ENCODE peak calls at places on chromosomes 4 and X, in ten cellular contexts. R, X, M, V, D, G, L, T, K and N are unnamed samples.
A peak's percentile ranks its signal among the peaks of the same experiment; 100 is the strongest.

GRCh38 chr4:52914051-52914605 is 52.0 kb downstream of the RASL11B start:
- DNase-seq in D (no peak), T (no peak), M (peak; percentile 35), V (no peak), X (no peak), K (no peak), L (no peak), G (no peak), R (peak; percentile 66), N (no peak)

GRCh38 chrX:3175659-3176438 is 134.6 kb downstream of the ARSF start:
- DNase-seq in R (peak; percentile 70), K (no peak), V (no peak), G (no peak), L (no peak), M (peak; percentile 57), T (no peak), X (no peak), D (no peak), N (no peak)

GRCh38 chrX:153700376-153700945 is 12.7 kb downstream of the SLC6A8 start:
- DNase-seq in X (no peak), R (no peak), M (peak; percentile 13), D (no peak), L (no peak), G (peak; percentile 50), K (no peak), V (no peak), T (no peak), N (no peak)

GRCh38 chrX:76279007-76279406 is 106.1 kb downstream of the PBDC1 start:
- DNase-seq in M (peak; percentile 52), X (no peak), K (no peak), G (no peak), D (peak; percentile 66), L (peak; percentile 62), R (peak; percentile 36), T (no peak), V (no peak), N (peak; percentile 19)

GRCh38 chr4:67668315-67668714 is 32.6 kb downstream of the UBA6 start:
- DNase-seq in M (no peak), X (no peak), K (no peak), R (no peak), L (no peak), D (no peak), V (no peak), T (no peak), G (no peak), N (no peak)

GRCh38 chrX:9352683-9353430 is 112.0 kb upstream of the TBL1X start:
- DNase-seq in V (peak; percentile 65), D (peak; percentile 4), G (no peak), K (no peak), L (peak; percentile 28), X (no peak), R (peak; percentile 65), T (no peak), M (peak; percentile 90), N (no peak)

GRCh38 chr4:128379860-128380259 is 92.2 kb upstream of the PGRMC2 start:
- DNase-seq in V (peak; percentile 57), G (peak; percentile 60), M (peak; percentile 31), D (peak; percentile 37), L (peak; percentile 36), K (no peak), R (peak; percentile 42), X (peak; percentile 26), T (no peak), N (no peak)

GRCh38 chr4:8874003-8874895 is 2.6 kb upstream of the HMX1 start:
- DNase-seq in K (no peak), D (no peak), M (no peak), R (no peak), G (peak; percentile 46), T (no peak), L (no peak), V (no peak), X (no peak), N (no peak)

GRCh38 chrX:148601034-148601433 is 100.6 kb downstream of the AFF2 start:
- DNase-seq in X (no peak), D (no peak), K (no peak), L (no peak), T (no peak), M (peak; percentile 31), R (peak; percentile 25), G (no peak), V (no peak), N (no peak)

GRCh38 chrX:43809463-43809862 is 72.8 kb downstream of the MAOB start:
- DNase-seq in M (no peak), V (no peak), D (no peak), K (no peak), G (no peak), R (peak; percentile 1), T (no peak), L (no peak), X (no peak), N (no peak)

GRCh38 chrX:10833299-10834169 is 213.1 kb upstream of the MID1 start:
- DNase-seq in T (no peak), G (peak; percentile 64), R (peak; percentile 17), D (no peak), V (peak; percentile 60), K (no peak), L (peak; percentile 62), M (no peak), X (no peak), N (no peak)

GRCh38 chrX:150200820-150201287 is 162.3 kb upstream of the MAMLD1 start:
- DNase-seq in T (no peak), X (peak; percentile 70), K (no peak), G (no peak), M (peak; percentile 100), D (peak; percentile 71), R (peak; percentile 98), V (peak; percentile 87), L (peak; percentile 12), N (no peak)

GRCh38 chr4:112938461-112939058 is 110.9 kb upstream of the ANK2 start:
- DNase-seq in T (no peak), D (peak; percentile 71), V (no peak), R (peak; percentile 67), X (no peak), G (no peak), K (no peak), M (peak; percentile 41), L (no peak), N (no peak)

GRCh38 chrX:130902783-130903613 is at the start of gene ENOX2:
- DNase-seq in V (peak; percentile 96), X (peak; percentile 89), D (peak; percentile 98), R (peak; percentile 96), M (peak; percentile 94), K (peak; percentile 81), G (peak; percentile 95), L (peak; percentile 88), T (peak; percentile 71), N (peak; percentile 63)

GRCh38 chr4:175998782-175999181 is 66.9 kb upstream of the WDR17 start:
- DNase-seq in D (peak; percentile 49), T (no peak), X (no peak), R (peak; percentile 18), V (no peak), K (no peak), L (no peak), G (no peak), M (no peak), N (no peak)

GRCh38 chr4:55437356-55437796 is 41.6 kb downstream of the TMEM165 start:
- DNase-seq in X (no peak), L (peak; percentile 41), V (no peak), D (no peak), K (no peak), T (no peak), G (no peak), R (peak; percentile 48), M (no peak), N (no peak)

GRCh38 chr4:70704333-70705145 is 16.2 kb downstream of the UTP3 start:
- DNase-seq in K (peak; percentile 28), R (peak; percentile 83), V (peak; percentile 86), M (peak; percentile 67), D (peak; percentile 71), T (peak; percentile 66), X (peak; percentile 86), L (peak; percentile 86), G (peak; percentile 95), N (peak; percentile 63)

GRCh38 chr4:162201673-162202072 is 37.9 kb upstream of the FSTL5 start:
- DNase-seq in G (no peak), D (no peak), R (peak; percentile 76), M (peak; percentile 3), T (no peak), V (no peak), X (no peak), L (no peak), K (no peak), N (no peak)

GRCh38 chr4:176437756-176438155 is 118.0 kb downstream of the SPCS3 start:
- DNase-seq in V (no peak), D (no peak), T (no peak), G (no peak), X (no peak), L (no peak), K (no peak), M (peak; percentile 49), R (peak; percentile 12), N (no peak)

GRCh38 chr4:20287246-20287645 is 35.5 kb downstream of the SLIT2 start:
- DNase-seq in G (no peak), D (no peak), K (no peak), L (no peak), X (no peak), T (no peak), M (no peak), V (no peak), R (no peak), N (no peak)

GRCh38 chr4:648579-649292 is 23.4 kb downstream of the PDE6B start:
- DNase-seq in K (no peak), D (no peak), V (peak; percentile 38), X (no peak), L (no peak), R (no peak), G (peak; percentile 43), M (no peak), T (no peak), N (no peak)

GRCh38 chr4:118254368-118254767 is 98.4 kb downstream of the PRSS12 start:
- DNase-seq in K (no peak), X (no peak), M (no peak), D (no peak), L (no peak), T (no peak), G (no peak), R (no peak), V (no peak), N (no peak)

GRCh38 chr4:101256222-101256621 is 91.1 kb downstream of the PPP3CA start:
- DNase-seq in T (no peak), K (no peak), R (no peak), G (no peak), X (no peak), D (no peak), L (peak; percentile 48), M (no peak), V (no peak), N (no peak)

GRCh38 chr4:174672276-174672675 is 150.0 kb upstream of the HPGD start:
- DNase-seq in V (no peak), X (no peak), G (no peak), L (no peak), M (no peak), R (no peak), T (no peak), K (no peak), D (peak; percentile 13), N (no peak)

GRCh38 chr4:113616443-113616842 is 145.1 kb downstream of the CAMK2D start:
- DNase-seq in D (peak; percentile 43), R (no peak), V (no peak), X (no peak), G (no peak), T (no peak), K (no peak), L (no peak), M (no peak), N (no peak)

GRCh38 chr4:165505991-165506779 is 127.4 kb downstream of the CPE start:
- DNase-seq in V (no peak), T (no peak), R (no peak), G (no peak), L (no peak), D (no peak), K (no peak), X (no peak), M (no peak), N (no peak)

GRCh38 chr4:59630235-59630634 is 1569.9 kb upstream of the ADGRL3 start:
- DNase-seq in R (no peak), X (no peak), M (no peak), L (no peak), V (no peak), D (no peak), T (no peak), G (no peak), K (no peak), N (no peak)